ENCODE peak calls at places on chromosome 1, in seven cellular contexts. One of them, this sample, is unnamed.

GRCh38 chr1:4213599-4213998 is 313.5 kb upstream of the C1orf174 start:
- DNase-seq in A549: no peak
- DNase-seq in stomach: no peak
- DNase-seq in uterus: no peak
- DNase-seq in NB4: no peak
- DNase-seq in esophagus squamous epithelium: no peak
- DNase-seq in right lobe of liver: no peak
- DNase-seq in this sample: no peak

GRCh38 chr1:99005537-99005942 is 879 bp upstream of the PLPPR5 start:
- DNase-seq in A549: no peak
- DNase-seq in stomach: no peak
- DNase-seq in uterus: no peak
- DNase-seq in NB4: no peak
- DNase-seq in esophagus squamous epithelium: no peak
- DNase-seq in right lobe of liver: no peak
- DNase-seq in this sample: no peak

GRCh38 chr1:161068306-161069200 is 1.1 kb downstream of the ARHGAP30 start:
- DNase-seq in A549: no peak
- DNase-seq in stomach: peak
- DNase-seq in uterus: no peak
- DNase-seq in NB4: peak
- DNase-seq in esophagus squamous epithelium: peak
- DNase-seq in right lobe of liver: peak
- DNase-seq in this sample: no peak

GRCh38 chr1:111621050-111621449 is 1.5 kb downstream of the RAP1A start:
- DNase-seq in A549: no peak
- DNase-seq in stomach: no peak
- DNase-seq in uterus: no peak
- DNase-seq in NB4: peak
- DNase-seq in esophagus squamous epithelium: no peak
- DNase-seq in right lobe of liver: no peak
- DNase-seq in this sample: no peak

GRCh38 chr1:204673909-204674701 is 11.4 kb downstream of the LRRN2 start:
- DNase-seq in A549: no peak
- DNase-seq in stomach: no peak
- DNase-seq in uterus: no peak
- DNase-seq in NB4: no peak
- DNase-seq in esophagus squamous epithelium: no peak
- DNase-seq in right lobe of liver: no peak
- DNase-seq in this sample: peak

GRCh38 chr1:31396633-31397351 is 16.2 kb upstream of the SERINC2 start:
- DNase-seq in A549: no peak
- DNase-seq in stomach: no peak
- DNase-seq in uterus: no peak
- DNase-seq in NB4: peak
- DNase-seq in esophagus squamous epithelium: no peak
- DNase-seq in right lobe of liver: no peak
- DNase-seq in this sample: peak

GRCh38 chr1:243253927-243254232 is 1.2 kb downstream of the CEP170 start:
- DNase-seq in A549: no peak
- DNase-seq in stomach: no peak
- DNase-seq in uterus: no peak
- DNase-seq in NB4: no peak
- DNase-seq in esophagus squamous epithelium: no peak
- DNase-seq in right lobe of liver: no peak
- DNase-seq in this sample: peak

GRCh38 chr1:207873055-207873890 is 37.7 kb downstream of the CD34 start:
- DNase-seq in A549: no peak
- DNase-seq in stomach: no peak
- DNase-seq in uterus: no peak
- DNase-seq in NB4: peak
- DNase-seq in esophagus squamous epithelium: no peak
- DNase-seq in right lobe of liver: no peak
- DNase-seq in this sample: peak

GRCh38 chr1:241990040-241990439 is 8.9 kb downstream of the MAP1LC3C start:
- DNase-seq in A549: peak
- DNase-seq in stomach: peak
- DNase-seq in uterus: peak
- DNase-seq in NB4: no peak
- DNase-seq in esophagus squamous epithelium: no peak
- DNase-seq in right lobe of liver: peak
- DNase-seq in this sample: no peak

GRCh38 chr1:56175211-56175610 is 404.2 kb downstream of the PLPP3 start:
- DNase-seq in A549: no peak
- DNase-seq in stomach: no peak
- DNase-seq in uterus: no peak
- DNase-seq in NB4: no peak
- DNase-seq in esophagus squamous epithelium: no peak
- DNase-seq in right lobe of liver: no peak
- DNase-seq in this sample: no peak

GRCh38 chr1:113929750-113930498 is 800 bp downstream of the HIPK1 start:
- DNase-seq in A549: peak
- DNase-seq in stomach: peak
- DNase-seq in uterus: peak
- DNase-seq in NB4: peak
- DNase-seq in esophagus squamous epithelium: no peak
- DNase-seq in right lobe of liver: peak
- DNase-seq in this sample: peak

GRCh38 chr1:226051356-226051755 is 11.2 kb upstream of the H3-3A start:
- DNase-seq in A549: no peak
- DNase-seq in stomach: no peak
- DNase-seq in uterus: no peak
- DNase-seq in NB4: peak
- DNase-seq in esophagus squamous epithelium: no peak
- DNase-seq in right lobe of liver: peak
- DNase-seq in this sample: no peak

GRCh38 chr1:108858541-108858940 is 1.6 kb upstream of the AKNAD1 start:
- DNase-seq in A549: no peak
- DNase-seq in stomach: no peak
- DNase-seq in uterus: no peak
- DNase-seq in NB4: no peak
- DNase-seq in esophagus squamous epithelium: no peak
- DNase-seq in right lobe of liver: no peak
- DNase-seq in this sample: no peak

GRCh38 chr1:25740071-25740470 is 59.9 kb upstream of the SELENON start:
- DNase-seq in A549: no peak
- DNase-seq in stomach: no peak
- DNase-seq in uterus: no peak
- DNase-seq in NB4: no peak
- DNase-seq in esophagus squamous epithelium: no peak
- DNase-seq in right lobe of liver: no peak
- DNase-seq in this sample: no peak

DNA sequence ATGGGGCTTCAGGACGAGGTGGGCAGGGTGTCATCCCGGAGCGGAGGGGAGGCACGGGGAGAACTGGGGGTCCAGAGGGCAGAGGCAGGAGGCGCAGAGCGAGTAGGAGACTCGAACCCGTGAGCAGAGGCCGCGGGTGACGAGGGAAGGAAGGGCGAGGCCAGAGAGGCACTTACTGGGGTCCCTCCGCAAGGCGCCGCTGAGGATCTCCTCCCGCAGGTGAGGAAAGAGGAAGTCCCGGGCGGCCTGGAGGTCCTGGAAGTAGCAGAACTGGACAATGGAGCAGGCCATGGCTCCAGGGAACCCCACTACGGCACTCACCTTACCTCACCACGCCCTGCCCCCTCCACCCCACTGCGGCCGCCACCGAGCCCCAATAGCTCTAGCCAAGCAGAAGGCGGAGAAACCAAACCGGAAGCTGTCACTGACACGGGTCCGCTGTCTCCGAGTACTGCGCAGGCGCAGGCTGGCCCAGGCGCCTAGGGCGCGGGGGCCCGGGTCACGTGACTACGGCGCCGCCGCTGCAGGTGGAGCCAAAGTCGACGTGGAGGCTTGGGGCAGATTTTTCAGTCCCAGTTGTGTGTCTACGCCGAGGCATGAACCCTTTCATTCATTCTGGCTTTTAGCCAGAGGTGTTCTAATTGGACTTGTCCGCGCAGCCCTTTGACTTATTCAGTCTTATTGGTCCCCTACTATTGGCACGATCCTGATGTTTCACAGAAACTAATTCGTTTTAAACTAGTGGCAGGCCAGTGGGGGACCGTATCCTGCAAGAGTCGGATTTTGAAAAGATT is at the start of gene RAB3GAP2:
- DNase-seq in A549: peak
- DNase-seq in stomach: peak
- DNase-seq in uterus: peak
- DNase-seq in NB4: peak
- DNase-seq in esophagus squamous epithelium: peak
- DNase-seq in right lobe of liver: peak
- DNase-seq in this sample: peak
- TF ChIP-seq POLR2A in A549: peak
- TF ChIP-seq POLR2A in stomach: no peak
- TF ChIP-seq POLR2A in uterus: peak
- TF ChIP-seq POLR2A in NB4: peak
- TF ChIP-seq POLR2A in esophagus squamous epithelium: peak
- TF ChIP-seq POLR2A in right lobe of liver: peak
- TF ChIP-seq POLR2A in this sample: peak

GRCh38 chr1:118097622-118098348 is 87.2 kb downstream of the SPAG17 start:
- DNase-seq in A549: no peak
- DNase-seq in stomach: no peak
- DNase-seq in uterus: no peak
- DNase-seq in NB4: no peak
- DNase-seq in esophagus squamous epithelium: no peak
- DNase-seq in right lobe of liver: no peak
- DNase-seq in this sample: no peak

GRCh38 chr1:118104956-118105355 is 80.1 kb downstream of the SPAG17 start:
- DNase-seq in A549: no peak
- DNase-seq in stomach: no peak
- DNase-seq in uterus: no peak
- DNase-seq in NB4: no peak
- DNase-seq in esophagus squamous epithelium: no peak
- DNase-seq in right lobe of liver: no peak
- DNase-seq in this sample: no peak

GRCh38 chr1:118101989-118102388 is 83.0 kb downstream of the SPAG17 start:
- DNase-seq in A549: no peak
- DNase-seq in stomach: no peak
- DNase-seq in uterus: no peak
- DNase-seq in NB4: no peak
- DNase-seq in esophagus squamous epithelium: no peak
- DNase-seq in right lobe of liver: no peak
- DNase-seq in this sample: no peak

GRCh38 chr1:118101445-118101844 is 83.6 kb downstream of the SPAG17 start:
- DNase-seq in A549: no peak
- DNase-seq in stomach: no peak
- DNase-seq in uterus: no peak
- DNase-seq in NB4: no peak
- DNase-seq in esophagus squamous epithelium: no peak
- DNase-seq in right lobe of liver: no peak
- DNase-seq in this sample: no peak

DNA sequence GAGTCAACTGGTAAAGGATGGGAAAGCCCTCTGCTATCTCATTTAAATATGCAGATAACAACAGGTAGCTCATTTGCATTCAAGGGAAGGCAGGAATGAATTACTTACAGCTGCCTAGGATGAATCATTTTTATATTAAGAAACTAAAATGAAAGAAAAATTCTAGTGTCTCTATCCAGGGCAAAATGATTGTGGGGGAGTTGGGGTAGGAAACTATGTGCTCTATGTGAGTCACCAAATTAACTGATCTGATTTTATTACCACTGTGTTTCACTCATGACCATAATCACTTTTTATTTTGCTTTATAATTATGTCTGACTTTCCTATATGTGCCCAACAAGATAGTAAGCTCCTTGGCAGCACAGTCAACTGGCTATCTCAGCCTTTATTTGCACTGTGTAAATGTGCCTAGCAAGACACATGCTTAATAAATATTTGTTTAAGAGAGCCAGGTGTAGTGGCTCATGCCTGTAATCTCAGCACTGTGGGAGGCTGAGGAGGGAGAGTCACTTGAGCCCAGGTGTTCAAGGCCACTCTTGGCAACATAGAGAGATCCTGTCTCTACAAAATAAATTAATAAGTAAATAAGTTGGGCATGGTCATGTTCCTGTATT is 84.2 kb downstream of the SPAG17 start:
- DNase-seq in A549: no peak
- DNase-seq in stomach: peak
- DNase-seq in uterus: no peak
- DNase-seq in NB4: no peak
- DNase-seq in esophagus squamous epithelium: no peak
- DNase-seq in right lobe of liver: no peak
- DNase-seq in this sample: no peak
- TF ChIP-seq POLR2A in A549: no peak
- TF ChIP-seq POLR2A in stomach: no peak
- TF ChIP-seq POLR2A in uterus: no peak
- TF ChIP-seq POLR2A in NB4: no peak
- TF ChIP-seq POLR2A in esophagus squamous epithelium: no peak
- TF ChIP-seq POLR2A in right lobe of liver: no peak
- TF ChIP-seq POLR2A in this sample: no peak

GRCh38 chr1:150018165-150018564 is 7.6 kb upstream of the OTUD7B start:
- DNase-seq in A549: no peak
- DNase-seq in stomach: no peak
- DNase-seq in uterus: no peak
- DNase-seq in NB4: no peak
- DNase-seq in esophagus squamous epithelium: no peak
- DNase-seq in right lobe of liver: no peak
- DNase-seq in this sample: no peak

GRCh38 chr1:150020711-150021110 is 10.2 kb upstream of the OTUD7B start:
- DNase-seq in A549: no peak
- DNase-seq in stomach: no peak
- DNase-seq in uterus: no peak
- DNase-seq in NB4: no peak
- DNase-seq in esophagus squamous epithelium: no peak
- DNase-seq in right lobe of liver: peak
- DNase-seq in this sample: no peak

GRCh38 chr1:150021191-150021688 is 10.7 kb upstream of the OTUD7B start:
- DNase-seq in A549: no peak
- DNase-seq in stomach: peak
- DNase-seq in uterus: no peak
- DNase-seq in NB4: no peak
- DNase-seq in esophagus squamous epithelium: no peak
- DNase-seq in right lobe of liver: peak
- DNase-seq in this sample: no peak

GRCh38 chr1:150024156-150024555 is 13.6 kb upstream of the OTUD7B start:
- DNase-seq in A549: no peak
- DNase-seq in stomach: no peak
- DNase-seq in uterus: no peak
- DNase-seq in NB4: no peak
- DNase-seq in esophagus squamous epithelium: no peak
- DNase-seq in right lobe of liver: no peak
- DNase-seq in this sample: no peak

GRCh38 chr1:150022357-150022756 is 11.8 kb upstream of the OTUD7B start:
- DNase-seq in A549: no peak
- DNase-seq in stomach: no peak
- DNase-seq in uterus: no peak
- DNase-seq in NB4: no peak
- DNase-seq in esophagus squamous epithelium: no peak
- DNase-seq in right lobe of liver: peak
- DNase-seq in this sample: no peak
- TF ChIP-seq POLR2A in A549: no peak
- TF ChIP-seq POLR2A in stomach: no peak
- TF ChIP-seq POLR2A in uterus: no peak
- TF ChIP-seq POLR2A in NB4: no peak
- TF ChIP-seq POLR2A in esophagus squamous epithelium: no peak
- TF ChIP-seq POLR2A in right lobe of liver: no peak
- TF ChIP-seq POLR2A in this sample: no peak

GRCh38 chr1:153977250-153978240 is at the start of gene JTB:
- DNase-seq in A549: peak
- DNase-seq in stomach: peak
- DNase-seq in uterus: peak
- DNase-seq in NB4: peak
- DNase-seq in esophagus squamous epithelium: peak
- DNase-seq in right lobe of liver: peak
- DNase-seq in this sample: peak
- TF ChIP-seq POLR2A in A549: peak
- TF ChIP-seq POLR2A in stomach: peak
- TF ChIP-seq POLR2A in uterus: peak
- TF ChIP-seq POLR2A in NB4: peak
- TF ChIP-seq POLR2A in esophagus squamous epithelium: peak
- TF ChIP-seq POLR2A in right lobe of liver: peak
- TF ChIP-seq POLR2A in this sample: peak